ENCODE peak calls at places on chromosomes 1 and 21, in seven cellular contexts. Z is H9, F is heart right ventricle, X is heart left ventricle, T is ovary, D is PC-3, U is fibroblast of lung. W is an unnamed sample. For H3K27me3 and H3K4me1, the result is how much of the 10 kb centered on the place peaks cover.

GRCh38 chr1:223834660-223835263 is 11.0 kb downstream of the TP53BP2 start:
- DNase-seq in X (no peak), U (peak), T (no peak), F (no peak), D (peak), Z (no peak), W (no peak)

GRCh38 chr1:63524166-63524565 is 841 bp downstream of the EFCAB7 start:
- DNase-seq in D (no peak), F (no peak), X (no peak), Z (no peak), U (no peak), T (no peak), W (no peak)

GRCh38 chr21:25809013-25809412 is 74.2 kb downstream of the GABPA start:
- DNase-seq in D (peak), Z (no peak), T (no peak), F (no peak), U (no peak), X (no peak), W (no peak)

GRCh38 chr1:22643928-22644327 is 495 bp downstream of the C1QC start:
- DNase-seq in Z (no peak), F (no peak), D (no peak), U (no peak), T (no peak), X (no peak), W (no peak)

GRCh38 chr1:53410100-53410541 is 49.1 kb upstream of the DMRTB1 start:
- DNase-seq in D (no peak), T (no peak), X (no peak), Z (no peak), U (peak), F (no peak), W (no peak)

GRCh38 chr21:35217504-35218060 is 168.5 kb upstream of the RUNX1 start:
- DNase-seq in U (peak), T (no peak), F (no peak), Z (peak), X (no peak), D (peak), W (no peak)

GRCh38 chr1:237279629-237280028 is 237.6 kb downstream of the RYR2 start:
- DNase-seq in X (no peak), Z (no peak), U (no peak), F (no peak), D (no peak), T (no peak), W (no peak)

GRCh38 chr1:97396463-97396862 is 524.4 kb downstream of the DPYD start:
- DNase-seq in T (no peak), Z (no peak), U (peak), F (no peak), D (no peak), X (no peak), W (no peak)

GRCh38 chr1:106072909-106073600 is 983.4 kb upstream of the PRMT6 start:
- DNase-seq in X (no peak), Z (no peak), T (no peak), U (no peak), F (no peak), D (no peak), W (no peak)

GRCh38 chr1:216722841-216723240 is 388 bp downstream of the ESRRG start:
- DNase-seq in X (no peak), Z (no peak), U (no peak), F (no peak), T (no peak), D (no peak), W (no peak)

GRCh38 chr21:26920055-26920454 is 46.8 kb downstream of the ADAMTS5 start:
- DNase-seq in U (no peak), Z (no peak), F (no peak), T (no peak), X (no peak), D (no peak), W (no peak)

GRCh38 chr1:52179073-52179472 is 37.2 kb downstream of the ZFYVE9 start:
- DNase-seq in Z (no peak), X (no peak), D (no peak), U (no peak), F (no peak), T (no peak), W (no peak)

GRCh38 chr1:5311634-5312298 is 657.4 kb downstream of the AJAP1 start:
- DNase-seq in F (no peak), Z (no peak), U (no peak), T (no peak), D (no peak), X (no peak), W (no peak)

GRCh38 chr1:40122865-40123264 is 25.8 kb upstream of the PPT1 start:
- DNase-seq in T (no peak), F (no peak), D (no peak), U (no peak), Z (no peak), X (no peak), W (no peak)

GRCh38 chr1:63632110-63632509 is 38.9 kb downstream of the PGM1 start:
- DNase-seq in F (no peak), Z (no peak), X (no peak), U (no peak), T (no peak), D (no peak), W (no peak)

GRCh38 chr1:217078959-217079358 is 355.7 kb upstream of the ESRRG start:
- DNase-seq in U (no peak), T (no peak), X (no peak), F (no peak), D (no peak), Z (no peak), W (no peak)

GRCh38 chr1:47104816-47105215 is 32.4 kb upstream of the CYP4A22 start:
- DNase-seq in Z (peak), X (no peak), D (peak), F (no peak), T (no peak), U (no peak), W (no peak)

GRCh38 chr1:110756506-110756905 is 81.8 kb upstream of the KCNA3 start:
- DNase-seq in T (no peak), F (peak), U (no peak), Z (no peak), X (peak), D (no peak), W (no peak)

GRCh38 chr1:145987926-145988325 is 8.5 kb downstream of the TXNIP start:
- DNase-seq in D (no peak), Z (no peak), F (no peak), T (no peak), X (no peak), U (no peak), W (no peak)

GRCh38 chr1:233010164-233010563 is 59.8 kb downstream of the NTPCR start:
- DNase-seq in U (peak), F (no peak), Z (no peak), T (no peak), D (peak), X (no peak), W (no peak)

GRCh38 chr1:165697491-165697880 is 876 bp downstream of the ALDH9A1 start:
- DNase-seq in T (no peak), Z (no peak), U (peak), D (peak), X (no peak), F (no peak), W (no peak)

GRCh38 chr1:168763031-168763430 is 34.0 kb upstream of the DPT start:
- DNase-seq in F (no peak), Z (no peak), U (peak), D (no peak), T (no peak), X (no peak), W (no peak)

DNA sequence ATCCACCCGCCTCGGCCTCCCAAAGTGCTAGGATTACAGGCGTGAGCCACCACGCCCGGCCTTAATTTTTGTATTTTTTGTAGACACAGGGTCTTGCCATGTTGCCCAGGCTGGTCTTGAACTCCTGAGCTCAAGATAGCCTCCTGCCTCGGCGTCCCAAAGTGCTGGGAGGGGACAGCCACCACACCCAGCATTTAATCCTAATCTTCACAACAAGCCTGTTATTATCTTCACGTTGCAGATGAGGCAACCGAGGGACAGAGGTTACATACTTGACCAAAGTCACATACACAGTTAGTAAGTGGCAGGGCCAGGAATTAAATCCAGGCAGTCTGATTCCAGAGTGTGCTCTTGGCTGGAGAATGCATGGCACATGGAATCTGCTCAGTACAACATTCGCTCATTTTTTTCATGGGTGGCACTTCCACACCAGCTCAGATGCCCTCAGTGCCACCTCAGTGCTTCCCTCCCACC is 4.8 kb upstream of the GPR37L1 start:
- DNase-seq in U (no peak), Z (no peak), F (no peak), X (no peak), D (no peak), T (no peak), W (no peak)
- H3K27ac ChIP-seq in U (no peak), Z (no peak), F (no peak), X (no peak), D (peak), T (no peak), W (peak)

GRCh38 chr1:220896088-220896487 is 16.8 kb downstream of the HLX start:
- DNase-seq in D (no peak), F (no peak), Z (no peak), X (no peak), U (no peak), T (no peak), W (no peak)

GRCh38 chr1:220895412-220895946 is 16.2 kb downstream of the HLX start:
- DNase-seq in T (no peak), U (no peak), F (no peak), Z (no peak), X (no peak), D (no peak), W (no peak)

GRCh38 chr1:220893701-220894024 is 14.4 kb downstream of the HLX start:
- DNase-seq in D (no peak), Z (no peak), T (no peak), X (no peak), U (no peak), F (no peak), W (no peak)

GRCh38 chr1:220894025-220894923 is 15.0 kb downstream of the HLX start:
- DNase-seq in F (no peak), T (no peak), Z (peak), X (peak), D (no peak), U (no peak), W (no peak)

GRCh38 chr1:220894924-220895256 is 15.6 kb downstream of the HLX start:
- DNase-seq in Z (no peak), D (no peak), T (no peak), F (no peak), U (no peak), X (no peak), W (no peak)
- H3K27me3 ChIP-seq in Z (half or more), D (under half), T (under half), F (half or more), U (under half), X (half or more), W (half or more)

DNA sequence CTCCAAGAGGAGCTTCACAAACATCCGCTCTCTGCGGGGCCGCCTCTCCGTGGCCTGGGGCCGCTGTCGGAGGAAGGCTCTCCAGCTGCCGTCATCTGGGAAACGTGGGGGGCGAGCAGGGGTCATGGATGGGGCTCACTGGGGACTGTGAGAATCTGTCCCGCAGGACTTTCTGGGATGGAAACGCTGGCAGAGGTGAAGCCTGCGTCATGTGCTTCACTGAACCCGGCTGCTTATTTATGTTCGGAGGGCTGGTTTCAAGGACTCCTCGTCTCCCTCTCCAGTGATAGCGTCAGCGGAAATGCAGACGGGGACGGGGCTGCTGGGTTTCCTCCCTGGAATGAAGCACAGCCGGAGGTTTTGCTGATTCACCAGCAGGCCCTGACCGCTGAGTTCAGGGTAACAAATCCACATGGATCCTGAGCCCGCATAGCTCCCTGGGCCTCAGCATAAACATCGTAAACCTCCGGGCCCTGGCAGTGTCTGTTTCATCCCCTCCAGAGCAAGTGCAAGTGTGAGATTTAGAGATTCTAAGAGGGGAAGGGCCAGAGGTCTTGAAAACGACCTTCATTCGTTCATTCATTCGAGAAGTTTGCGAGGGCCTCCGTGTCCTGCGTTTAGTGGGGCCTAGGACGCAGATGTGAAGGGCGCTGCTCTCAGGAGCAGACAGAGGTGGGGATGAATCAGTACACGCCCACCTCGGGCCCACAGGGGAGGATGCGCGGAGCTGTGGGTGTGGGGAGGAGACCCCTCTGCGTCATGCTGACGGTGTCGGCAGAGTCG is 7.0 kb upstream of the POFUT2 start:
- DNase-seq in F (peak), U (peak), D (peak), T (peak), X (peak), Z (peak), W (peak)
- H3K4me1 ChIP-seq in F (under half), U (under half), D (under half), T (under half), X (under half), Z (under half), W (under half)

GRCh38 chr1:227789042-227789880 is 26.2 kb upstream of the PRSS38 start:
- DNase-seq in T (no peak), X (no peak), U (no peak), Z (no peak), F (no peak), D (peak), W (no peak)
- H3K27ac ChIP-seq in T (no peak), X (peak), U (no peak), Z (no peak), F (peak), D (no peak), W (peak)

GRCh38 chr1:65423884-65424655 is 3.6 kb downstream of the LEPR start:
- DNase-seq in F (no peak), D (peak), Z (no peak), U (peak), X (no peak), T (no peak), W (no peak)
- H3K27me3 ChIP-seq in F (under half), D (under half), Z (under half), U (under half), X (under half), T (under half), W (under half)

DNA sequence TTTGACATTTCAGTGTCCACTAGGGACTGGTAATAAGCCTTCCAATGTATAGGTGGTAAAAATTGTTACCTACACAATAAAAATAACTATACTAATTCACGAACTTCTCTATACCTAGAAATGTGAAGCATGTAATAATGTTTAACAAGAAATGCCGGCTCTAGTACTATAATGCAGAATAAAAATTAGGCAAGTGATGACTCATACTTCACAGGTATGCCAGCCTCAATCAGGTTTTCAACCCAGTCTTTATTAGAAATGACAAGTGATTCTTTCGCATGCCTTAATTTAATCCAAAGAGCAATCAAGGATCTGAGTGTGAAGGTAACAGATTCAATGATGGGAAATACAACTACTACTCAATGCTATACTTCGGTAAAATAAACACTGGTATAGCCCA is 134.9 kb downstream of the RERE start:
- DNase-seq in Z (no peak), U (no peak), D (no peak), T (no peak), X (no peak), F (no peak), W (no peak)
- H3K4me1 ChIP-seq in Z (under half), U (under half), D (under half), T (under half), X (under half), F (under half), W (under half)

GRCh38 chr1:160401487-160401805 is 1.1 kb downstream of the VANGL2 start:
- DNase-seq in U (no peak), T (no peak), F (no peak), D (no peak), X (no peak), Z (no peak), W (no peak)
- H3K27ac ChIP-seq in U (no peak), T (peak), F (no peak), D (no peak), X (no peak), Z (no peak), W (no peak)

DNA sequence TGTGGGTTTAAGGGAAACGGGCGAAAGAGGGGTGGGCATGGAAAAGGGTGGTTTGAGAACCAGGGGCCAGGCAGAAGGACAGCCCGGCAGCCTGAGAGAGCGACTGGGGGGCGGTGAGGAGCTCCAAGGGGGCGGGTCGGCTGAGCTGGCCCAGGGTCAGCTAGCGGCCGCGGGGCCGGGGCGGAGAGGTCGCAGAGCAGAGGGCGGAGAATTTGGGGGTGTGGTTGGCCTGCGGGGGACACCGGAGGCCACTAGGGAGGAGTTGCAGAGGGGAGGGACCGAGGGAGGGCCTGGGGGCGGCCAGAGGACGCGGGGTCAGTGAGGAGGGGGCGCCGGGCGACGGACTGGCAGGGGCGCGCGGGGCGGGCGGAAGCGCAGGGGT is 54.7 kb downstream of the NDUFS5 start:
- DNase-seq in Z (peak), D (no peak), T (peak), U (no peak), F (no peak), X (no peak), W (no peak)
- H3K27me3 ChIP-seq in Z (under half), D (under half), T (under half), U (under half), F (under half), X (under half), W (under half)

W was measured in stomach.